ENCODE peak calls at places on chromosomes 5 and 9, in ten cellular contexts. E is CD8-positive, alpha-beta T cell; C is aorta; F is heart right ventricle; H is body of pancreas; Z is A549; K is GM23248; W is cardiac muscle cell; B is pancreas; I is mesendoderm. V is an unnamed sample.

GRCh38 chr5:54793612-54794436 is 191.6 kb downstream of the ESM1 start:
- DNase-seq in C (no peak), K (peak; percentile 40), F (no peak), Z (no peak), I (no peak), W (no peak), E (no peak), B (no peak), H (no peak), V (no peak)

GRCh38 chr5:77620404-77620803 is 18.1 kb downstream of the OTP start:
- DNase-seq in W (no peak), C (no peak), Z (peak; percentile 23), I (peak; percentile 97), K (no peak), H (peak; percentile 25), B (no peak), E (no peak), F (no peak), V (no peak)

GRCh38 chr9:127887792-127888191 is 10.3 kb upstream of the AK1 start:
- DNase-seq in B (no peak), I (no peak), K (peak; percentile 49), E (no peak), F (no peak), W (no peak), H (no peak), Z (peak; percentile 56), C (no peak), V (no peak)

GRCh38 chr5:55903121-55903701 is 52.1 kb downstream of the IL31RA start:
- DNase-seq in B (no peak), Z (peak; percentile 18), I (no peak), F (no peak), H (peak; percentile 12), K (no peak), C (peak; percentile 56), W (peak; percentile 52), E (peak; percentile 57), V (no peak)

GRCh38 chr5:172707285-172708182 is 63.5 kb downstream of the DUSP1 start:
- DNase-seq in Z (peak; percentile 84), E (no peak), F (no peak), K (peak; percentile 88), H (no peak), B (no peak), C (peak; percentile 49), I (peak; percentile 81), W (peak; percentile 75), V (peak; percentile 75)

GRCh38 chr5:373710-374602 is 52.4 kb downstream of the AHRR start:
- DNase-seq in C (peak; percentile 61), K (peak; percentile 93), W (peak; percentile 73), H (peak; percentile 14), B (no peak), F (peak; percentile 47), Z (no peak), I (no peak), E (peak; percentile 58), V (peak; percentile 14)

GRCh38 chr5:530556-530955 is 6.3 kb upstream of the SLC9A3 start:
- DNase-seq in I (no peak), E (no peak), B (no peak), Z (no peak), H (no peak), K (no peak), C (peak; percentile 30), W (no peak), F (no peak), V (no peak)

GRCh38 chr5:42454216-42454995 is 31.2 kb downstream of the GHR start:
- DNase-seq in C (no peak), W (no peak), K (no peak), E (no peak), I (no peak), B (no peak), Z (no peak), H (no peak), F (peak; percentile 16), V (no peak)

GRCh38 chr5:138832218-138832617 is 42.9 kb downstream of the LRRTM2 start:
- DNase-seq in F (no peak), I (no peak), K (peak; percentile 38), B (no peak), C (no peak), W (peak; percentile 32), H (no peak), E (no peak), Z (no peak), V (no peak)

GRCh38 chr9:114521846-114522245 is 16.6 kb upstream of the WHRN start:
- DNase-seq in W (no peak), C (no peak), H (no peak), I (no peak), K (no peak), F (no peak), Z (no peak), B (no peak), E (no peak), V (no peak)

GRCh38 chr5:80925940-80926339 is 34.2 kb upstream of the RASGRF2 start:
- DNase-seq in F (no peak), E (no peak), C (no peak), K (no peak), B (no peak), W (no peak), Z (no peak), H (no peak), I (no peak), V (no peak)

GRCh38 chr5:41794478-41794877 is 75.7 kb downstream of the OXCT1 start:
- DNase-seq in H (no peak), F (no peak), I (peak; percentile 53), W (peak; percentile 93), K (peak; percentile 96), E (no peak), B (no peak), Z (peak; percentile 64), C (no peak), V (no peak)

GRCh38 chr5:14258840-14259239 is 115.7 kb downstream of the TRIO start:
- DNase-seq in B (no peak), I (peak; percentile 89), F (no peak), E (no peak), Z (no peak), C (no peak), K (no peak), H (no peak), W (peak; percentile 29), V (no peak)
- H3K4me3 ChIP-seq in B (no peak overlapping the region), I (no peak overlapping the region), F (no peak overlapping the region), E (no peak overlapping the region), Z (no peak overlapping the region), C (no peak overlapping the region), K (no peak overlapping the region), H (no peak overlapping the region), W (no peak overlapping the region), V (no peak overlapping the region)

DNA sequence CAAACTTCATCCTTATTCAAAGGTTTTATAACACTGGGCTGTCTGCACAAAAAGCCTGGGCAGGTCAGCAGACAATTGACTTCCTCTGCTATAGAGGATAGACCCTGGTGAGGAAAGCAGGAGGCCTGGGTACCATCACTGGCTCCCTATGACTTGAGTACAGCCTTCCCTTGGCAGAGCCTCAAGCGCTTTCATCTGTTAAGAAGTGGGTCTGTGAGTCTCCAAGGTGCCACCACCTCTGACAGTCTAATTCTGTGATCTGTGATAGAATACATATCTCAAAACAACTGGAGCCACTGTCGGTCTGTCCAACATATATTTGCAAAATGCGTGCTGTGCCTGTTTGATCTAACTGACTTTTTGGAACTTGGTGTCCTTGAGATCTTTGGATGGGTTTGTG is 52.2 kb downstream of the C9orf152 start:
- DNase-seq in F (no peak), W (no peak), Z (no peak), H (no peak), K (no peak), E (no peak), I (no peak), B (no peak), C (no peak), V (no peak)
- H3K4me1 ChIP-seq in F (peaks cover 100% of the 10 kb centered on the region), W (peaks cover 10% of the 10 kb centered on the region), Z (no peaks in the 10 kb centered on the region), H (peaks cover 5% of the 10 kb centered on the region), K (peaks cover 46% of the 10 kb centered on the region), E (peaks cover 27% of the 10 kb centered on the region), I (peaks cover 1% of the 10 kb centered on the region), B (no peaks in the 10 kb centered on the region), C (peaks cover 10% of the 10 kb centered on the region), V (peaks cover 4% of the 10 kb centered on the region)

GRCh38 chr9:110115868-110116542 is 92.0 kb downstream of the C9orf152 start:
- DNase-seq in C (no peak), B (no peak), K (peak; percentile 80), Z (peak; percentile 49), W (peak; percentile 90), F (no peak), E (no peak), I (peak; percentile 68), H (no peak), V (no peak)
- H3K4me3 ChIP-seq in C (no peak overlapping the region), B (no peak overlapping the region), K (peak overlapping the region; percentile 26), Z (no peak overlapping the region), W (no peak overlapping the region), F (no peak overlapping the region), E (no peak overlapping the region), I (no peak overlapping the region), H (no peak overlapping the region), V (no peak overlapping the region)

DNA sequence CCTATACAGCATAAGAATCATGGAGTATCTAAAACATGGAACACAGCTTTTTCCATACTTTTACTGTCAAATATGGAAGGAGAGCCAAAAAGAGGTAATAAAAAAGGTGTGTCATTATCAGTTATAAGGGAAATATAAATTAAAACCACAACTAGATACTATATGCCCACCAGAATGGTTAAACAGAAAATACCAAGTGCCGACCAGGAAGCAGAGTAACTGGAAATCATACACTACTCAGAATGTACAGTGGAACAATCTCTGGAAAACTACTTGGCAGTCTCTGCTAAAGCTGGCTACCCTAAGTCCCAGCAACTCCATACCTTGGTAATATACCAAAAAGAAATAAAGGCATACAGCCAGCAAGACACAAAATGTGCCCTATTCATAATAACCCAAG is 2.4 kb downstream of the PAIP1 start:
- DNase-seq in E (no peak), F (no peak), Z (no peak), H (no peak), I (no peak), W (no peak), C (no peak), K (no peak), B (no peak), V (no peak)
- H3K4me1 ChIP-seq in E (peaks cover 52% of the 10 kb centered on the region), F (peaks cover 55% of the 10 kb centered on the region), Z (peaks cover 23% of the 10 kb centered on the region), H (peaks cover 49% of the 10 kb centered on the region), I (peaks cover 5% of the 10 kb centered on the region), W (peaks cover 44% of the 10 kb centered on the region), C (peaks cover 10% of the 10 kb centered on the region), K (peaks cover 25% of the 10 kb centered on the region), B (peaks cover 28% of the 10 kb centered on the region), V (peaks cover 40% of the 10 kb centered on the region)

GRCh38 chr5:140870221-140871201 is 1.8 kb downstream of the PCDHA11 start:
- DNase-seq in F (no peak), C (no peak), B (no peak), Z (no peak), H (no peak), W (no peak), K (no peak), I (no peak), E (no peak), V (no peak)
- H3K4me3 ChIP-seq in F (no peak overlapping the region), C (no peak overlapping the region), B (no peak overlapping the region), Z (no peak overlapping the region), H (no peak overlapping the region), W (no peak overlapping the region), K (no peak overlapping the region), I (no peak overlapping the region), E (no peak overlapping the region), V (no peak overlapping the region)

V was measured in HAP-1.